ENCODE peak calls at places on chromosome 18, in seven cellular contexts. A is spleen, F is uterus, P is adrenal gland, G is transverse colon, M is IMR-90, L is prostate gland. U is an unnamed sample.

GRCh38 chr18:24659837-24660720 is 199.6 kb downstream of the HRH4 start:
- DNase-seq in A (peak; percentile 80), F (peak; percentile 18), P (no peak), G (peak; percentile 24), M (peak; percentile 18), L (no peak), U (no peak)

GRCh38 chr18:56647071-56647470 is 4.1 kb upstream of the WDR7 start:
- DNase-seq in A (no peak), F (no peak), P (no peak), G (no peak), M (no peak), L (no peak), U (no peak)

GRCh38 chr18:8741524-8741923 is 36.2 kb downstream of the MTCL1 start:
- DNase-seq in A (no peak), F (no peak), P (no peak), G (no peak), M (no peak), L (peak; percentile 33), U (no peak)

GRCh38 chr18:37889963-37890362 is 324.4 kb upstream of the CELF4 start:
- DNase-seq in A (no peak), F (no peak), P (no peak), G (no peak), M (no peak), L (no peak), U (no peak)

GRCh38 chr18:74608681-74609080 is 11.0 kb downstream of the ZNF407 start:
- DNase-seq in A (no peak), F (no peak), P (no peak), G (no peak), M (no peak), L (no peak), U (no peak)

GRCh38 chr18:32081881-32082280 is 9.8 kb upstream of the RNF138 start:
- DNase-seq in A (no peak), F (no peak), P (no peak), G (no peak), M (peak; percentile 5), L (no peak), U (no peak)

GRCh38 chr18:361941-362913 is 94.4 kb upstream of the THOC1 start:
- DNase-seq in A (no peak), F (peak; percentile 50), P (no peak), G (no peak), M (peak; percentile 81), L (no peak), U (no peak)

GRCh38 chr18:70382032-70382431 is 93.2 kb downstream of the SOCS6 start:
- DNase-seq in A (no peak), F (no peak), P (no peak), G (peak; percentile 24), M (no peak), L (no peak), U (no peak)

GRCh38 chr18:8685141-8685913 is 20.0 kb upstream of the MTCL1 start:
- DNase-seq in A (no peak), F (no peak), P (peak; percentile 4), G (no peak), M (peak; percentile 32), L (peak; percentile 76), U (no peak)

GRCh38 chr18:34710430-34711386 is 610 bp downstream of the DTNA start:
- DNase-seq in A (no peak), F (peak; percentile 48), P (no peak), G (no peak), M (peak; percentile 66), L (no peak), U (no peak)

GRCh38 chr18:48815182-48815520 is 135.6 kb downstream of the SMAD7 start:
- DNase-seq in A (no peak), F (no peak), P (no peak), G (no peak), M (no peak), L (no peak), U (no peak)

GRCh38 chr18:21163647-21164625 is 52.3 kb upstream of the ROCK1 start:
- DNase-seq in A (no peak), F (no peak), P (no peak), G (no peak), M (peak; percentile 93), L (no peak), U (no peak)

GRCh38 chr18:34648269-34648668 is 61.8 kb upstream of the DTNA start:
- DNase-seq in A (no peak), F (no peak), P (no peak), G (no peak), M (no peak), L (no peak), U (no peak)

GRCh38 chr18:46310258-46310657 is 206.1 kb downstream of the HAUS1 start:
- DNase-seq in A (no peak), F (no peak), P (no peak), G (no peak), M (no peak), L (peak; percentile 62), U (no peak)

DNA sequence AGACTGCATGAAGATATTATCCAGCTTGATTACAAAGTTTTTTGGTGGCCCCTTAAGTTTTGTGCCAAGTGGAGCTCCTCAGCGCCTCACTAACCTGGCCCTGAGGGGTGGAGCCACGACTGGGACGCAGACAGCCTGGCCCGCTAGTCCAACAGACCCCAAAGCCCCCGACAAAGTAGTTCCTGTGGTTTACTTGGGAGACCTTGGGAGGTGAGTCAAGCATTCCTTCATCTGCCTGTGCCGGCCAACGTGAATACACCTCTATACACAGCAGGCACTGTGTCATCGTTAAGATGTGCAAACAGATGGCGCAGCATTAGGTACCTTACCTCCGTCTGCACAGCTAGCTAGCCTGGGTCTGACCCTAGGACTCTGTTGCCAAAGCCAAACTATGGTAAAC is 55.0 kb upstream of the LAMA1 start:
- DNase-seq in A (peak; percentile 32), F (no peak), P (no peak), G (no peak), M (no peak), L (no peak), U (no peak)
- H3K27ac ChIP-seq in A (no peak overlapping the region), F (no peak overlapping the region), P (no peak overlapping the region), G (no peak overlapping the region), M (no peak overlapping the region), L (no peak overlapping the region), U (no peak overlapping the region)

GRCh38 chr18:79962311-79962710 is 2.1 kb upstream of the HSBP1L1 start:
- DNase-seq in A (peak; percentile 74), F (no peak), P (no peak), G (no peak), M (peak; percentile 61), L (no peak), U (no peak)

GRCh38 chr18:79963658-79964329 is 649 bp upstream of the HSBP1L1 start:
- DNase-seq in A (no peak), F (no peak), P (no peak), G (no peak), M (no peak), L (no peak), U (no peak)

GRCh38 chr18:79962835-79963657 is 1.4 kb upstream of the HSBP1L1 start:
- DNase-seq in A (no peak), F (no peak), P (no peak), G (no peak), M (no peak), L (no peak), U (no peak)

GRCh38 chr18:79965119-79965902 is 868 bp downstream of the HSBP1L1 start:
- DNase-seq in A (peak; percentile 81), F (no peak), P (peak; percentile 62), G (peak; percentile 80), M (peak; percentile 91), L (no peak), U (peak; percentile 63)

DNA sequence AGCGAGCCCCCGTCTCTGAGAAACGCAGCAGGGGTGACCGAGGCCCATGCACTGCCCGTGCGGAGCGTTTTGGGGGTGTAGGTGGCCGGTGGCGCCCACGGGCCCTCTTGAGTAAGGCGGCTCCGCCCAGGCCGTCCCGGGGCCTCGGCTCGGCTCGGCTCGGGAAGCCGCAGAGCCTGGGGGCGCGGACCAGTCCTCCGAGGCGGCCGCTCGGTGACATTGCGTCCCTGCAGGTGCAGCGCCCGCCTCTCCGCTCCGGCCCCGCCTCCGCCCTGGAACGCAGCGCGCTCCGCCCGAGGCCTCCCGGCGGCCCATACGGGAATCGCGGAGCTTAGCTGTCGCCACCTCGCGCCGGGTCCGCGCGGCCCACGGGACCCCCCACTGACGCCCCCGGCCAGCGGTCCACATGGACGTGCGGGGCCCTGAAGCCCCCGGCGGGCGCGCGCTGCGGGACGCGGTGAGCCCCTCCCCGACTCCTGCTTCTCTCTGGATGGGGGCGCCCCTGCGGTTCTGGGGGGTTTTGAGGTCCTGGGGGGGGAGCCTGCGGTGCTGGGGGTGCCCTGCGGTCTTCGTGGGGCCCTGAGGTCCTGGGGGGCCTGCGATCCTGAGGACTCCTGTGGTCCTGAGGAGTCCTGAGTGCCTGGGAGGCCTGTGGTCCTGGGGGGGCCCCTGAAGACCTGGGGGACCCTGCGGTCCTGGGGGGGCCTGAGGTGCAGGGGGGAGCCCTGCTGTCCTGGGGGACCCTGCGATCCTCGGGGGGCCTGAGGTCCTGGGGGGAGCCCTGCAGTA is at the start of gene HSBP1L1:
- DNase-seq in A (peak; percentile 95), F (no peak), P (peak; percentile 71), G (peak; percentile 84), M (no peak), L (peak; percentile 56), U (peak; percentile 86)
- TF ChIP-seq POLR2A in A (no peak), F (no peak), P (no peak), G (peak; percentile 60), M (no peak), L (peak; percentile 79), U (peak; percentile 56)

GRCh38 chr18:55582325-55582724 is 5.7 kb downstream of the TCF4 start:
- DNase-seq in A (no peak), F (no peak), P (no peak), G (no peak), M (no peak), L (no peak), U (no peak)

GRCh38 chr18:55586841-55587240 is 1.2 kb downstream of the TCF4 start:
- DNase-seq in A (no peak), F (no peak), P (no peak), G (no peak), M (peak; percentile 53), L (no peak), U (no peak)

GRCh38 chr18:55587341-55588000 is 521 bp downstream of the TCF4 start:
- DNase-seq in A (no peak), F (peak; percentile 37), P (peak; percentile 33), G (no peak), M (peak; percentile 51), L (no peak), U (peak; percentile 45)

GRCh38 chr18:55585586-55586521 is 2.1 kb downstream of the TCF4 start:
- DNase-seq in A (no peak), F (peak; percentile 18), P (no peak), G (no peak), M (peak; percentile 35), L (no peak), U (no peak)

DNA sequence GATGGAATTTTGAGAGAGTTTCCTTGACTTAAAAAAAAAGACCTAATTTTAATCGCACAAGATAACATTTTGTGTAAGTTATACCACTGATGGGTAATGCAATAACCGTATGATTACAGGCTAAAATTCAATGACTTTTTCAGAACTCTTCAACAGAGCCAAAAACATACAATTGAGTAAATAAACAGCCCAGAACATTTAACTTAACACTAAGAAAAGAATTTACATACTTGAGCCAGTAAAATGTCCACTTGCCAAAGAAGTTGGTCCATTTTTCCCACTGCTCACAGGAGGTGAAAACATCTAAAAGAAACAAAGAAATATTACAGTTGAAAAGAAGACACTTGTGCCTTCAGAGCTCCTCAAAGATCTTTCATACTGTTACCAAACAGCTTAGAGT is 2.9 kb downstream of the TCF4 start:
- DNase-seq in A (no peak), F (no peak), P (no peak), G (no peak), M (no peak), L (no peak), U (no peak)
- H3K4me1 ChIP-seq in A (peaks cover 28% of the 10 kb centered on the region), F (no peaks in the 10 kb centered on the region), P (peaks cover 10% of the 10 kb centered on the region), G (peaks cover 4% of the 10 kb centered on the region), M (peaks cover 6% of the 10 kb centered on the region), L (no peaks in the 10 kb centered on the region), U (no peaks in the 10 kb centered on the region)

GRCh38 chr18:43846302-43846701 is 569.0 kb upstream of the SYT4 start:
- DNase-seq in A (no peak), F (no peak), P (no peak), G (no peak), M (no peak), L (no peak), U (no peak)

GRCh38 chr18:43847164-43848091 is 570.1 kb upstream of the SYT4 start:
- DNase-seq in A (no peak), F (no peak), P (no peak), G (no peak), M (peak; percentile 22), L (no peak), U (no peak)
- H3K27ac ChIP-seq in A (peak overlapping the region; percentile 10), F (peak overlapping the region; percentile 62), P (no peak overlapping the region), G (peak overlapping the region; percentile 25), M (peak overlapping the region; percentile 98), L (no peak overlapping the region), U (no peak overlapping the region)